ENCODE peak calls at places on chromosomes 5 and 9, in five cellular contexts. One of them, this sample, is unnamed.

GRCh38 chr5:135227064-135228022 is 171.7 kb downstream of the MACROH2A1 start:
- DNase-seq in heart right ventricle: no peak
- DNase-seq in AG10803: no peak
- DNase-seq in CD4-positive, alpha-beta T cell: no peak
- DNase-seq in A549: no peak
- DNase-seq in this sample: no peak

GRCh38 chr5:161058751-161059150 is 206.7 kb upstream of the ATP10B start:
- DNase-seq in A549: no peak
- DNase-seq in AG10803: peak; percentile 25
- DNase-seq in CD4-positive, alpha-beta T cell: no peak
- DNase-seq in heart right ventricle: no peak
- DNase-seq in this sample: no peak

GRCh38 chr5:141039517-141039916 is 11.7 kb upstream of the PCDHB1 start:
- DNase-seq in AG10803: no peak
- DNase-seq in CD4-positive, alpha-beta T cell: no peak
- DNase-seq in heart right ventricle: no peak
- DNase-seq in A549: peak; percentile 35
- DNase-seq in this sample: no peak

GRCh38 chr9:131762356-131762932 is 22.6 kb upstream of the RAPGEF1 start:
- DNase-seq in AG10803: peak; percentile 35
- DNase-seq in A549: peak; percentile 66
- DNase-seq in heart right ventricle: peak; percentile 53
- DNase-seq in CD4-positive, alpha-beta T cell: peak; percentile 72
- DNase-seq in this sample: peak; percentile 80

GRCh38 chr9:13110766-13111400 is 168.6 kb downstream of the MPDZ start:
- DNase-seq in AG10803: peak; percentile 78
- DNase-seq in CD4-positive, alpha-beta T cell: no peak
- DNase-seq in A549: no peak
- DNase-seq in heart right ventricle: peak; percentile 30
- DNase-seq in this sample: no peak

GRCh38 chr5:38905516-38905915 is 59.7 kb downstream of the OSMR start:
- DNase-seq in AG10803: no peak
- DNase-seq in heart right ventricle: no peak
- DNase-seq in A549: no peak
- DNase-seq in CD4-positive, alpha-beta T cell: no peak
- DNase-seq in this sample: no peak

GRCh38 chr9:133726401-133727276 is 11.5 kb downstream of the SARDH start:
- DNase-seq in A549: peak; percentile 69
- DNase-seq in CD4-positive, alpha-beta T cell: peak; percentile 65
- DNase-seq in heart right ventricle: peak; percentile 62
- DNase-seq in AG10803: peak; percentile 20
- DNase-seq in this sample: peak; percentile 67

GRCh38 chr5:14864181-14864812 is 7.3 kb downstream of the ANKH start:
- DNase-seq in A549: no peak
- DNase-seq in CD4-positive, alpha-beta T cell: no peak
- DNase-seq in AG10803: no peak
- DNase-seq in heart right ventricle: no peak
- DNase-seq in this sample: no peak

GRCh38 chr5:96324708-96325107 is 108.3 kb downstream of the PCSK1 start:
- DNase-seq in CD4-positive, alpha-beta T cell: no peak
- DNase-seq in AG10803: peak; percentile 75
- DNase-seq in A549: peak; percentile 63
- DNase-seq in heart right ventricle: no peak
- DNase-seq in this sample: peak; percentile 44

GRCh38 chr9:10052181-10052580 is 560.6 kb downstream of the PTPRD start:
- DNase-seq in CD4-positive, alpha-beta T cell: no peak
- DNase-seq in heart right ventricle: no peak
- DNase-seq in A549: no peak
- DNase-seq in AG10803: no peak
- DNase-seq in this sample: no peak

GRCh38 chr5:113122053-113122452 is 145.5 kb downstream of the DCP2 start:
- DNase-seq in heart right ventricle: no peak
- DNase-seq in A549: no peak
- DNase-seq in CD4-positive, alpha-beta T cell: no peak
- DNase-seq in AG10803: peak; percentile 97
- DNase-seq in this sample: no peak

GRCh38 chr5:11182441-11183080 is 421.5 kb upstream of the DAP start:
- DNase-seq in CD4-positive, alpha-beta T cell: no peak
- DNase-seq in AG10803: peak; percentile 50
- DNase-seq in heart right ventricle: no peak
- DNase-seq in A549: peak; percentile 31
- DNase-seq in this sample: peak; percentile 56

GRCh38 chr5:91556-92263 is at the start of gene PLEKHG4B:
- DNase-seq in A549: no peak
- DNase-seq in AG10803: no peak
- DNase-seq in heart right ventricle: no peak
- DNase-seq in CD4-positive, alpha-beta T cell: no peak
- DNase-seq in this sample: no peak

GRCh38 chr5:17096975-17097695 is 120.3 kb upstream of the BASP1 start:
- DNase-seq in CD4-positive, alpha-beta T cell: no peak
- DNase-seq in AG10803: no peak
- DNase-seq in heart right ventricle: no peak
- DNase-seq in A549: no peak
- DNase-seq in this sample: no peak

GRCh38 chr5:58358436-58358835 is 101.5 kb downstream of the PLK2 start:
- DNase-seq in heart right ventricle: no peak
- DNase-seq in CD4-positive, alpha-beta T cell: no peak
- DNase-seq in AG10803: no peak
- DNase-seq in A549: no peak
- DNase-seq in this sample: no peak

GRCh38 chr9:34171753-34172535 is 6.9 kb upstream of the UBAP1 start:
- DNase-seq in A549: no peak
- DNase-seq in heart right ventricle: no peak
- DNase-seq in CD4-positive, alpha-beta T cell: peak; percentile 19
- DNase-seq in AG10803: no peak
- DNase-seq in this sample: no peak

GRCh38 chr9:76680716-76681431 is 83.4 kb upstream of the PCA3 start:
- DNase-seq in AG10803: no peak
- DNase-seq in A549: no peak
- DNase-seq in CD4-positive, alpha-beta T cell: no peak
- DNase-seq in heart right ventricle: no peak
- DNase-seq in this sample: no peak

GRCh38 chr9:117340422-117340821 is 74.4 kb downstream of the ASTN2 start:
- DNase-seq in AG10803: no peak
- DNase-seq in A549: no peak
- DNase-seq in CD4-positive, alpha-beta T cell: no peak
- DNase-seq in heart right ventricle: no peak
- DNase-seq in this sample: no peak

GRCh38 chr5:139475865-139476651 is 5.3 kb downstream of the SMIM33 start:
- DNase-seq in CD4-positive, alpha-beta T cell: no peak
- DNase-seq in heart right ventricle: no peak
- DNase-seq in AG10803: no peak
- DNase-seq in A549: no peak
- DNase-seq in this sample: no peak

GRCh38 chr9:16501098-16501663 is 369.3 kb downstream of the BNC2 start:
- DNase-seq in heart right ventricle: no peak
- DNase-seq in A549: no peak
- DNase-seq in AG10803: peak; percentile 50
- DNase-seq in CD4-positive, alpha-beta T cell: no peak
- DNase-seq in this sample: no peak

DNA sequence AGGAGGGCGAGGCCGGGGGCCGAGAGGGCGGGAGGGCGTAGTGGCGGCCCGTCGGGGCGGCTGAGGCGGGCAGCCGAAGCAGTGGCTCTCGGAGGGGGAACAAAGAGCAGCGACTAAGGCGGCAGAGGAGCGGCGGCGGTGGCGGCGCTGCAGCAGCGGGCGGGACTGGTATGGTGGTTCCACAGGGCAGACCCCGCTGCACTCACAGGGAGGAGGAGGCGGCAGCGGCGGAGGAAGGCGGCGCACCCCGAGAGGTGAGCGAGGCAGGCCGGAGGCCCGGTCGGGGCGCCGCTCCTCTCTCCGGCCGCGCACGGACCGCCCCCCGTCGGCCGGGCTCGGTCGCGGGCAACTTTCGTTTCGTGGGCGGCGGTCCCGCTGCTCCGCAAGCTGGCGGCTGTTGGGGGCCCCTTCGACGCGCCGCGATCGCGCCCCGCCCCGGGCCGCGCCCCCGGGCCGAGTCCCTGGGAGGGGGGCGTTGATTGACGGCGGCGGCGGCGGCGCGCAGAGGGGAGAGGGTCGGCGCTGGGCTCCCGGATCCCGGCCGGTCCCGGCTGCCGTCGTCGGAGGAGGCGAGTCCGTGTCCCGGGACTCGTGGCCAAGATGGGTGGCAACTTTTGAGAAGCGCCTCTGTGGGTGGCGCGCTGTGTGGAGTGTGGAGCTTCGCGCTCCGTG is 467 bp downstream of the CNOT6 start:
- DNase-seq in heart right ventricle: peak; percentile 28
- DNase-seq in A549: peak; percentile 23
- DNase-seq in CD4-positive, alpha-beta T cell: peak; percentile 22
- DNase-seq in AG10803: peak; percentile 26
- DNase-seq in this sample: peak; percentile 47
- TF ChIP-seq CTCF in heart right ventricle: no peak
- TF ChIP-seq CTCF in A549: no peak
- TF ChIP-seq CTCF in CD4-positive, alpha-beta T cell: no peak
- TF ChIP-seq CTCF in AG10803: no peak
- TF ChIP-seq CTCF in this sample: no peak

DNA sequence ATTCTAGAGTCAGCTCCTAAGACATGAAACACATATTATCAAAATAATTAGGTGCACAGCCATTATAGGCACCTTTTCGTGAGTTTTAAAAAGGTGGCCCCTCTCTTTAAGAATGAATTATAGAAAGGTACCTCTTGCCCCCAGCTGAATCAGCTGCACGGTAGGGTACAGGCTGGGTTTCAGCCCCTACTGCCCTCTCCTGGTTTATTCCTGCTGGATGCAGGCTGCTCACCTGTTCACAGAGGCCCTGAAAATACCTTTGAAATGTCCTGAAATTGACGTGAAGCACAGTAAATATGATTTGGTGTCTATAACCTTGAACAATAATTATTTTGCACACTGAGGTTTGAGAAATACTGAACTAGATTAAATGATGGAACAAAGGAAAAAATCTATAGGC is 504.8 kb upstream of the SGCD start:
- DNase-seq in AG10803: no peak
- DNase-seq in CD4-positive, alpha-beta T cell: no peak
- DNase-seq in A549: peak; percentile 5
- DNase-seq in heart right ventricle: no peak
- DNase-seq in this sample: no peak
- TF ChIP-seq CTCF in AG10803: no peak
- TF ChIP-seq CTCF in CD4-positive, alpha-beta T cell: no peak
- TF ChIP-seq CTCF in A549: peak; percentile 26
- TF ChIP-seq CTCF in heart right ventricle: no peak
- TF ChIP-seq CTCF in this sample: no peak

DNA sequence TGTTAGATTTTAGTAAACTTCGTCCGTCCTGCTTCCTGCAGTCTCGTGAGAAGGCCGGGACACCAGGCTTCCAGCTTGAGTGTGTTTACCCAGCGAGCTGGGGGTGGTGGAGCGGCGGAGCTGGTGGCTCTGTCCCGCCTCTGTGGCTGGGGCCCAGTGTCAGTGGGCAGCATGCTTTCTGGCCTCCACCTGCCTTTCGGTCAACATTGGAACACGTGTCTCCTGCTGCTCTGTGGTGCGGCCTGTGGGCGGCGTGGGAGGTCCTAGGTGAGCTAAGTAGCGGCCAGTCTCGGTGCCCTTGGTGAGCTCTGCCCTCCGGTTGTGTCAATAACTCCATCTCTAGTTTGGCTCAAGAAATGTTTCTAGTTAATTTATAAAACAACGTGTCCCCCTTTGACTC is 125.9 kb downstream of the GADD45G start:
- DNase-seq in CD4-positive, alpha-beta T cell: no peak
- DNase-seq in heart right ventricle: no peak
- DNase-seq in A549: no peak
- DNase-seq in AG10803: no peak
- DNase-seq in this sample: no peak
- TF ChIP-seq CTCF in CD4-positive, alpha-beta T cell: no peak
- TF ChIP-seq CTCF in heart right ventricle: no peak
- TF ChIP-seq CTCF in A549: no peak
- TF ChIP-seq CTCF in AG10803: no peak
- TF ChIP-seq CTCF in this sample: no peak

DNA sequence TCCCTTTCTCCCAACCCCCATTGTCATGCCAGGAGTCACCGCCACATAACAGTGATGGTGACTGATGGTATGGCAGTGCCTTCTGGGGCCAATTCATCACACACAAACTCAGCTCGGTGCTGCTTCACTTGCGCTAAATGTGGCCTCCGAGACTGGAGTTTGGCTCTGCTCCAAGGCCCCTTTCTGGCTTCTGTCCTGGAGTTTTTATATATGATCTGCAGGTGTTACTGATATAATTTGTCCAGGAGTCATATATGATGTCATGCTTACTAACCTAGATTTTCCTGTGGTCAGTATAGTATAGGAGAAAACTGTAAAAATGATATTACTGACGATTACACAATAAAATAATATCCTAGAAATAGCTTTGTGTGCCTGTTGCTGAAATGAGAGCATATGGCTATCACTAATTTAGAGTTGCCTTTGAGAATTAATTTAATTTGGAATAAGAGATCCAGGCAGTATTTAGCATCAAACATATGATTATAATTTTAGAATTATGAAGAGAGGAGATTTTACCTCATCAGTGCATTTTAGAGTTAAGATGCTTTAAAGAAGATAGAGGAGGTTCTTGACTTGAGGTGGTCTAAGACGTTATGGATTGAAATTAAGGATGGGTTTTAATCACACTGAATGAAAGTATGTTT is 334.1 kb upstream of the CD180 start:
- DNase-seq in AG10803: no peak
- DNase-seq in heart right ventricle: no peak
- DNase-seq in A549: no peak
- DNase-seq in CD4-positive, alpha-beta T cell: no peak
- DNase-seq in this sample: no peak
- TF ChIP-seq CTCF in AG10803: no peak
- TF ChIP-seq CTCF in heart right ventricle: no peak
- TF ChIP-seq CTCF in A549: no peak
- TF ChIP-seq CTCF in CD4-positive, alpha-beta T cell: no peak
- TF ChIP-seq CTCF in this sample: no peak

GRCh38 chr5:37900692-37901091 is 60.9 kb upstream of the GDNF start:
- DNase-seq in heart right ventricle: peak; percentile 69
- DNase-seq in A549: peak; percentile 29
- DNase-seq in CD4-positive, alpha-beta T cell: no peak
- DNase-seq in AG10803: peak; percentile 85
- DNase-seq in this sample: peak; percentile 2
- TF ChIP-seq CTCF in heart right ventricle: no peak
- TF ChIP-seq CTCF in A549: no peak
- TF ChIP-seq CTCF in CD4-positive, alpha-beta T cell: no peak
- TF ChIP-seq CTCF in AG10803: peak; percentile 43
- TF ChIP-seq CTCF in this sample: no peak